ENCODE peak calls at places on chromosome 19, in nine cellular contexts. R is tibial artery; Y is aorta; M is fibroblast of pulmonary artery; N is T-helper 9 cell; K is activated CD4-positive, alpha-beta T cell treated with anti-CD3 and anti-CD28 coated beads, Interleukin-2, amount 50 U/mL, for 48 hours; L is cardiac muscle cell; B is activated gamma-delta T cell treated with anti-CD3 and anti-CD28 coated beads, Interleukin-2, amount 50 U/mL, for 16 hours; V is left lung. C is an unnamed sample.

GRCh38 chr19:48969276-48970138 is 4.4 kb downstream of the FTL start:
- DNase-seq in R (no peak), Y (peak), M (no peak), N (no peak), K (no peak), L (no peak), B (no peak), V (no peak), C (no peak)

GRCh38 chr19:5827891-5828660 is 11.4 kb downstream of the FUT6 start:
- DNase-seq in R (peak), Y (peak), M (peak), N (peak), K (peak), L (peak), B (peak), V (peak), C (peak)

GRCh38 chr19:30437869-30438268 is 65.7 kb downstream of the ZNF536 start:
- DNase-seq in R (no peak), Y (no peak), M (no peak), N (no peak), K (no peak), L (no peak), B (no peak), V (no peak), C (no peak)

GRCh38 chr19:47322048-47322447 is 9.9 kb upstream of the C5AR2 start:
- DNase-seq in R (no peak), Y (no peak), M (no peak), N (no peak), K (no peak), L (no peak), B (no peak), V (no peak), C (no peak)

GRCh38 chr19:37893845-37894575 is 12.4 kb downstream of the WDR87 start:
- DNase-seq in R (no peak), Y (peak), M (no peak), N (no peak), K (no peak), L (no peak), B (no peak), V (no peak), C (no peak)

GRCh38 chr19:5232798-5233505 is 107.7 kb downstream of the PTPRS start:
- DNase-seq in R (no peak), Y (no peak), M (no peak), N (no peak), K (no peak), L (no peak), B (no peak), V (no peak), C (no peak)

GRCh38 chr19:36113895-36114762 is 546 bp downstream of the POLR2I start:
- DNase-seq in R (peak), Y (no peak), M (peak), N (peak), K (peak), L (peak), B (no peak), V (peak), C (peak)

GRCh38 chr19:1027953-1028902 is 1.8 kb downstream of the CNN2 start:
- DNase-seq in R (peak), Y (peak), M (peak), N (peak), K (peak), L (peak), B (no peak), V (peak), C (peak)

GRCh38 chr19:19461671-19462622 is 53.4 kb downstream of the TSSK6 start:
- DNase-seq in R (peak), Y (peak), M (peak), N (no peak), K (no peak), L (peak), B (no peak), V (peak), C (no peak)